ENCODE peak calls at places on chromosomes 13 and 19, in four cellular contexts. L is H1, J is IMR-90, W is H9. V is an unnamed sample. For H3K4me1, the result is how much of the 10 kb centered on the place peaks cover.

GRCh38 chr19:34959021-34959420 is 5.0 kb downstream of the ZNF792 start:
- DNase-seq in L (no peak), J (no peak), W (no peak), V (no peak)

GRCh38 chr13:79779761-79780160 is 298.8 kb downstream of the NDFIP2 start:
- DNase-seq in L (no peak), J (peak), W (no peak), V (peak)

GRCh38 chr19:56597696-56598095 is 2.6 kb downstream of the ZNF71 start:
- DNase-seq in L (no peak), J (peak), W (no peak), V (no peak)

GRCh38 chr19:14333101-14333871 is 48.0 kb upstream of the ADGRE5 start:
- DNase-seq in L (no peak), J (no peak), W (peak), V (peak)

GRCh38 chr13:99962242-99962641 is 9.3 kb downstream of the ZIC5 start:
- DNase-seq in L (no peak), J (no peak), W (no peak), V (no peak)

GRCh38 chr13:50889317-50889716 is 20.3 kb upstream of the RNASEH2B start:
- DNase-seq in L (no peak), J (no peak), W (no peak), V (no peak)

GRCh38 chr13:110820311-110820710 is 94.6 kb downstream of the ANKRD10 start:
- DNase-seq in L (no peak), J (no peak), W (no peak), V (no peak)

GRCh38 chr13:44198826-44199225 is 174.8 kb upstream of the SERP2 start:
- DNase-seq in L (no peak), J (no peak), W (no peak), V (peak)

GRCh38 chr13:73081256-73081915 is 22.6 kb downstream of the KLF5 start:
- DNase-seq in L (no peak), J (no peak), W (no peak), V (peak)

GRCh38 chr13:52751196-52751595 is 11.6 kb upstream of the CNMD start:
- DNase-seq in L (peak), J (no peak), W (no peak), V (peak)

GRCh38 chr19:14519860-14520407 is 1.7 kb upstream of the DNAJB1 start:
- DNase-seq in L (no peak), J (peak), W (no peak), V (no peak)

GRCh38 chr13:106958690-106959089 is 390.8 kb upstream of the ARGLU1 start:
- DNase-seq in L (no peak), J (no peak), W (no peak), V (no peak)

GRCh38 chr13:108915634-108916497 is 286.5 kb downstream of the MYO16 start:
- DNase-seq in L (peak), J (peak), W (peak), V (peak)

GRCh38 chr13:19604306-19604705 is 29.2 kb upstream of the MPHOSPH8 start:
- DNase-seq in L (no peak), J (no peak), W (no peak), V (no peak)

GRCh38 chr19:8615813-8616596 is 5.5 kb upstream of the ADAMTS10 start:
- DNase-seq in L (no peak), J (peak), W (peak), V (peak)

GRCh38 chr13:31168166-31168565 is 6.5 kb upstream of the HSPH1 start:
- DNase-seq in L (no peak), J (no peak), W (no peak), V (no peak)

GRCh38 chr13:45446181-45446580 is 18.6 kb upstream of the COG3 start:
- DNase-seq in L (no peak), J (peak), W (no peak), V (no peak)

GRCh38 chr19:10583021-10583776 is 3.9 kb downstream of the AP1M2 start:
- DNase-seq in L (no peak), J (no peak), W (no peak), V (peak)

GRCh38 chr19:6711078-6711361 is 9.4 kb downstream of the C3 start:
- DNase-seq in L (no peak), J (no peak), W (no peak), V (no peak)

GRCh38 chr13:108463365-108463764 is 166.0 kb upstream of the MYO16 start:
- DNase-seq in L (no peak), J (peak), W (no peak), V (peak)

GRCh38 chr19:54209058-54209747 is 8.5 kb downstream of the RPS9 start:
- DNase-seq in L (no peak), J (no peak), W (peak), V (peak)

GRCh38 chr13:95164830-95165229 is 136.4 kb downstream of the ABCC4 start:
- DNase-seq in L (no peak), J (no peak), W (no peak), V (no peak)

GRCh38 chr19:39408392-39409206 is 2.0 kb downstream of the ZFP36 start:
- DNase-seq in L (no peak), J (peak), W (no peak), V (no peak)

GRCh38 chr13:60617863-60618733 is 221.1 kb downstream of the TDRD3 start:
- DNase-seq in L (peak), J (peak), W (peak), V (peak)

GRCh38 chr13:107641574-107641973 is 573.8 kb downstream of the LIG4 start:
- DNase-seq in L (no peak), J (no peak), W (no peak), V (no peak)

GRCh38 chr19:36111200-36111539 is 227 bp downstream of the OVOL3 start:
- DNase-seq in L (no peak), J (no peak), W (no peak), V (no peak)

GRCh38 chr19:17610384-17610783 is 54.9 kb downstream of the COLGALT1 start:
- DNase-seq in L (no peak), J (peak), W (no peak), V (peak)

GRCh38 chr19:39557791-39558622 is 18.0 kb upstream of the EID2 start:
- DNase-seq in L (no peak), J (peak), W (no peak), V (no peak)

GRCh38 chr19:19361075-19361594 is 40.5 kb downstream of the MAU2 start:
- DNase-seq in L (peak), J (peak), W (peak), V (peak)

GRCh38 chr19:51660975-51661600 is 14.5 kb upstream of the SIGLEC14 start:
- DNase-seq in L (no peak), J (peak), W (peak), V (peak)

GRCh38 chr13:74987124-74987690 is 494.8 kb downstream of the TBC1D4 start:
- DNase-seq in L (no peak), J (no peak), W (no peak), V (no peak)

GRCh38 chr13:110447058-110447511 is 114.4 kb downstream of the RAB20 start:
- DNase-seq in L (no peak), J (peak), W (no peak), V (peak)

GRCh38 chr19:46866407-46867132 is 5.8 kb downstream of the ARHGAP35 start:
- DNase-seq in L (no peak), J (no peak), W (no peak), V (peak)

GRCh38 chr13:74406439-74406838 is 272.2 kb upstream of the KLF12 start:
- DNase-seq in L (no peak), J (no peak), W (no peak), V (no peak)

GRCh38 chr19:38971672-38972071 is 3.9 kb downstream of the FBXO17 start:
- DNase-seq in L (no peak), J (no peak), W (no peak), V (no peak)

GRCh38 chr13:43196171-43196611 is 172.8 kb downstream of the DNAJC15 start:
- DNase-seq in L (no peak), J (peak), W (no peak), V (no peak)

GRCh38 chr13:43195112-43195511 is 171.7 kb downstream of the DNAJC15 start:
- DNase-seq in L (no peak), J (no peak), W (no peak), V (no peak)

GRCh38 chr13:43191561-43191960 is 168.2 kb downstream of the DNAJC15 start:
- DNase-seq in L (no peak), J (no peak), W (no peak), V (peak)

GRCh38 chr13:43195551-43195950 is 172.2 kb downstream of the DNAJC15 start:
- DNase-seq in L (no peak), J (no peak), W (no peak), V (no peak)

DNA sequence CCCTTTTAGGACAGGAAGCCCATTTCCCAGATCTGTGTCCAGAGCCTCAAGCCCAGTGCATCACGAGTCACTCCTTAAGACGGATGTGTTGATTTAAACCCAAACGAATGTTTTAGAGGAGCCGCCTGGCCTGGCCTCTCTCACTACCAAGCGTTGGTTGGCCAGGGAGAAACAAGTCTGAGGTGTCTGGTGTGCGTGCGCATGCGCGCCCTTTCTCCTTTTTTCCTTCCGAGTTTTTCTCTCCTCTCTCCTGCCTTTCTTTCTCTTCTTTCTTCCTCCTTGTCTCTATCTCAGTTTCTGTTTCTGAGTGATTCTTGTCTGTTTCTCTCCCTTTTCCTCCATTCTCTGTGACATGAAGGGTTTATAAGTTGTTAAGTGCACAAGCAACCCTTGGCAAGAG is 170.4 kb downstream of the DNAJC15 start:
- DNase-seq in L (no peak), J (no peak), W (no peak), V (no peak)
- H4K5ac ChIP-seq in L (no peak), J (no peak), W (no peak), V (no peak)

DNA sequence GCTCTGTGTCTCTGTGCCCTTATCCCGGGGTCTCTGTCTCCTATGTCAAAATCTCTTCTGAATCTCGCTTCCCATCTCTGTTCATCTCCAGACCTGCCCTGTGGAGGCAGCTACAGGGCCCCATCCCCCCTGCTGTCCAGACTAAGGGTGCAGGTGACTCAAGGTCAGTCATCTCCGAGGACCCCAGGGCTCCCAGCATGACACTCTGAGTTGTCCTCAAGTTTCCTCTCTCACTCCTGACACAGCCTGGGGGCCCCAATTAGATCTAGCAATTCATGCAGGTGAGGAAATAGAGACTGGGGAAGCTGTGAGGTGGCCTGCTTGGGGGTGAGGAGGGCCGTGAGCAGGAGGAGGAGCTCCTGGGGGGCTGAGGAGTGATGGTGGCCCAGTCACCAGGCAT is 2.1 kb upstream of the CNFN start:
- DNase-seq in L (no peak), J (no peak), W (no peak), V (no peak)
- H2BK5ac ChIP-seq in L (no peak), J (no peak), W (no peak), V (no peak)

DNA sequence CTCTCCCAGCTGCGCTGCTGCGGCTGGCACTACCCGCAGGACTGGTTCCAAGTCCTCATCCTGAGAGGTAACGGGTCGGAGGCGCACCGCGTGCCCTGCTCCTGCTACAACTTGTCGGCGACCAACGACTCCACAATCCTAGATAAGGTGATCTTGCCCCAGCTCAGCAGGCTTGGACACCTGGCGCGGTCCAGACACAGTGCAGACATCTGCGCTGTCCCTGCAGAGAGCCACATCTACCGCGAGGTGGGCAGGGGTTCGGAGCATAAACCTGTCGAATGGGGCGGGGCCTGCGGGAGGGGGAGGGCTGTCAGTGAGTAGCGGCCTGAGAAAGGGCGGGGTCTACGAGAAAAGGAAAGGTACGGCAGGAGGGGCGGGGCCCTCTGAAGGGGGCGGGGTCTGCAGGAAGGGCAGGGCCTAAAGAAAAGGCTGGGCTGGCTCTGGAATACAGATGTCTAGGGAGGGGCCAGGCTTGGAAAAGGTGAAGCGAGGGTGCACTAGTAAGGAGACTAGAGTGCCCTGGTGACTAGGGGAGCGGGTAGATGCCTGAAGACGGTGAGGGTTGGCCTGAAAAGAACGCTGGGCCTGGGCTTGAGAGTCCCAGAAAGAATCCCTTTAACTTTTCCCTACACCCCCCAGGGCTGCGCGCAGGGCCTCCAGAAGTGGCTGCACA is 3.6 kb downstream of the CD37 start:
- DNase-seq in L (peak), J (no peak), W (peak), V (peak)
- H3K4me1 ChIP-seq in L (under half), J (under half), W (under half), V (under half)

GRCh38 chr19:50569938-50570540 is 1.8 kb upstream of the LRRC4B start:
- DNase-seq in L (no peak), J (no peak), W (no peak), V (no peak)

GRCh38 chr19:50567882-50568281 is 353 bp downstream of the LRRC4B start:
- DNase-seq in L (no peak), J (no peak), W (no peak), V (no peak)

GRCh38 chr19:50569023-50569697 is 925 bp upstream of the LRRC4B start:
- DNase-seq in L (no peak), J (no peak), W (no peak), V (no peak)

GRCh38 chr19:50567052-50567841 is 988 bp downstream of the LRRC4B start:
- DNase-seq in L (no peak), J (no peak), W (no peak), V (peak)

GRCh38 chr19:50568321-50569022 is at the start of gene LRRC4B:
- DNase-seq in L (no peak), J (no peak), W (peak), V (peak)
- H4K5ac ChIP-seq in L (no peak), J (no peak), W (no peak), V (no peak)